ENCODE peak calls at places on chromosomes 3 and 15, in seven cellular contexts. G, S, B, L, Z, U and I are unnamed samples.

GRCh38 chr15:98671060-98672008 is 23.0 kb downstream of the IGF1R start:
- DNase-seq in L (no peak), Z (no peak), G (no peak), U (no peak), S (no peak), B (peak; percentile 95), I (no peak)

GRCh38 chr3:145219355-145220196 is 941.4 kb downstream of the PLOD2 start:
- DNase-seq in Z (no peak), L (no peak), B (no peak), G (peak; percentile 12), U (no peak), S (no peak), I (no peak)

GRCh38 chr3:186826978-186827857 is 15.3 kb upstream of the ADIPOQ start:
- DNase-seq in L (peak; percentile 84), S (peak; percentile 80), Z (peak; percentile 86), G (peak; percentile 72), B (peak; percentile 60), U (peak; percentile 83), I (peak; percentile 80)

GRCh38 chr3:137050281-137050680 is 92.5 kb downstream of the IL20RB start:
- DNase-seq in G (no peak), S (no peak), B (no peak), L (no peak), U (no peak), Z (no peak), I (no peak)

GRCh38 chr3:3127432-3128010 is 781 bp downstream of the TRNT1 start:
- DNase-seq in L (no peak), S (no peak), U (no peak), B (peak; percentile 20), G (peak; percentile 19), Z (no peak), I (no peak)

GRCh38 chr3:12579919-12580318 is 23.0 kb downstream of the MKRN2 start:
- DNase-seq in B (no peak), L (no peak), Z (no peak), U (no peak), G (no peak), S (no peak), I (no peak)

GRCh38 chr3:139774570-139775302 is 97.0 kb upstream of the NMNAT3 start:
- DNase-seq in S (no peak), G (no peak), Z (peak; percentile 37), B (no peak), L (no peak), U (no peak), I (no peak)

GRCh38 chr3:104832530-104832929 is 534.2 kb upstream of the ALCAM start:
- DNase-seq in L (no peak), G (no peak), S (no peak), B (no peak), U (no peak), Z (no peak), I (no peak)

GRCh38 chr3:171095063-171095462 is 68.5 kb upstream of the SLC2A2 start:
- DNase-seq in B (no peak), Z (no peak), U (no peak), S (no peak), L (no peak), G (no peak), I (no peak)

GRCh38 chr15:90881181-90881977 is 2.9 kb upstream of the FES start:
- DNase-seq in B (no peak), S (no peak), G (no peak), Z (no peak), L (no peak), U (no peak), I (peak; percentile 75)

GRCh38 chr3:27290760-27291159 is 78.4 kb downstream of the NEK10 start:
- DNase-seq in S (no peak), U (no peak), G (no peak), L (no peak), Z (no peak), B (no peak), I (no peak)

GRCh38 chr3:196397941-196398340 is 34.3 kb downstream of the UBXN7 start:
- DNase-seq in G (no peak), B (no peak), Z (no peak), U (no peak), S (no peak), L (no peak), I (no peak)

GRCh38 chr15:53903129-53903528 is 75.1 kb upstream of the UNC13C start:
- DNase-seq in U (no peak), B (no peak), Z (no peak), G (no peak), S (no peak), L (no peak), I (no peak)

GRCh38 chr15:48781481-48782081 is 29.3 kb downstream of the CEP152 start:
- DNase-seq in U (no peak), S (no peak), L (no peak), Z (no peak), B (no peak), G (no peak), I (no peak)

GRCh38 chr15:34155859-34156258 is 54.0 kb downstream of the PGBD4 start:
- DNase-seq in L (no peak), G (no peak), Z (no peak), B (no peak), S (no peak), U (no peak), I (no peak)

GRCh38 chr15:34154725-34155204 is 52.9 kb downstream of the PGBD4 start:
- DNase-seq in B (no peak), Z (no peak), U (no peak), L (no peak), G (peak; percentile 87), S (no peak), I (no peak)

GRCh38 chr15:34161329-34161953 is 48.5 kb downstream of the KATNBL1 start:
- DNase-seq in U (no peak), B (no peak), Z (no peak), S (no peak), L (no peak), G (peak; percentile 59), I (no peak)

GRCh38 chr15:34158355-34158754 is 51.5 kb downstream of the KATNBL1 start:
- DNase-seq in G (no peak), L (no peak), Z (no peak), B (peak; percentile 63), S (no peak), U (no peak), I (no peak)

DNA sequence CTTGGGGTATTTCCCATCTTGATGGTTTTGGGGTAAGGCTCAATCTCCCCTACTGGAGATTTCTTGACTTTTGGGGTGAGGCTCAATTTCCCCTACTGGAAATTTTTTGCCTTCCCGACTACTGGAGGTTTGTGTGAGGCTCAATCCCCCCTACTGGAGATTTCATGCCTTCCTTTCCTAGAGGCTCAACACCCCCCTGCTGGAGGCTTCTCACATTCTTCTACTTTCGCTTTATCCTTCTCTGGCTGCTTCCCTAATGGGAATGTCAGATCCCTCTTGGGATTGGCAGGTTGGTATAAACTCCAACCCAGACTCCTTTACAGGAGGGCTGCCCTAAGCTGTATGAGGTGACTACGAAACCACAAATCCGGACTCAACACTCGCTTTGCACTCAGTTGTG is 49.2 kb downstream of the KATNBL1 start:
- DNase-seq in S (no peak), L (no peak), U (no peak), Z (no peak), G (no peak), B (peak; percentile 3), I (no peak)
- TF ChIP-seq CTCF in S (no peak), L (no peak), U (no peak), Z (no peak), G (no peak), B (no peak), I (no peak)

GRCh38 chr15:65089206-65089824 is 12.8 kb downstream of the KBTBD13 start:
- DNase-seq in Z (peak; percentile 85), L (peak; percentile 71), U (no peak), S (no peak), G (no peak), B (peak; percentile 56), I (peak; percentile 76)
- H3K27ac ChIP-seq in Z (no peak overlapping the region), L (peak overlapping the region; percentile 93), U (peak overlapping the region; percentile 86), S (no peak overlapping the region), G (no peak overlapping the region), B (peak overlapping the region; percentile 45), I (peak overlapping the region; percentile 87)

DNA sequence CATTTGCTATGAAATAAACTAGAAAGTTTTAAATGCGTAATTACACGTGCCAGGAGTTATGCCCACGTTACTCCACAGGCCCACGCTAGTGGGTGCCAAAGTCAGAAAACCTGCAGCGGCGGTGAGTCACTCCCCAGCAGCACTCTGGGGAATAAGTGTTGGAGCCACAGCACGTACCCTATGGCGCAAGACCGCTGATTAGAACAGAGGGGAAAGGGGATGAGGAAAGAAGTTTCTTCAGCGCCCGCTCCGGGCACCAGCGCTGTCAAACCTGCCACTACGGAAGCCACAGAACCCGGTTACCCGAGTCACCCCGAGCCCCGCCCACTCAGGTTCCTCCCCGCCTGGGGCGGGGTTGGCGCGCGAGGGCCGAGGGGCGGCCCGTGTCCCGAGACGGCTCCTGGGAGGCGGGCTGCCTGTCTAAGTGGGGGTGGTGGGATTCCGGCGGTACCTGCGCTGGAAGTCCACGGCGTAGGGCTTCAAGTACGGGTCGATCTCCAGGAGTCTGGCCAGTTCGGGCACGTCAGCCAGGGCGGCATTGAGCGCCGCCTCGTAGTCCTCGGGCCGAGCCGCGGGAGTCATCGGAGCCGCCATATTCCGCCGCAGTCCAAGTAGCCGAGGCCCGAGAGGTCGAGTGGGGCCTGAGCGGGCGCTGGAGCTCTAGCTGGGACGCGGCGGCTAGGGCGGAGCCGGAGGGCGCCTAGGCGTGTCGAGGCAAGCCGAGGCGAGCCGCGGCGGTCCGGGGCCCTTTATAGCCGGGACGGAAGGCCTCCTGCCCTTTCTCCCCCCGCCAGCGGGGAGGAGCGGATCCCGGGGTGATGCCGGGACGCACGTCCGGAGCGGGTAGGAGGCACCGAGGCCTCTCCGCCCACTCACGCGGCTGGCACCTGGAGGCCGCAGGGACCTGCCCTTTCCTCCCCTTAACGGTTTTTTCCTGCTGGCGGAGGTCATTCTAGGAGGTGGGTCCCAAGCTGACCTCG is at the start of gene GBE1:
- DNase-seq in S (peak; percentile 97), L (peak; percentile 96), G (peak; percentile 94), U (peak; percentile 93), Z (peak; percentile 91), B (peak; percentile 87), I (peak; percentile 97)
- TF ChIP-seq EP300 in S (no peak), L (no peak), G (no peak), U (no peak), Z (peak; percentile 62), B (peak; percentile 63), I (peak; percentile 20)

DNA sequence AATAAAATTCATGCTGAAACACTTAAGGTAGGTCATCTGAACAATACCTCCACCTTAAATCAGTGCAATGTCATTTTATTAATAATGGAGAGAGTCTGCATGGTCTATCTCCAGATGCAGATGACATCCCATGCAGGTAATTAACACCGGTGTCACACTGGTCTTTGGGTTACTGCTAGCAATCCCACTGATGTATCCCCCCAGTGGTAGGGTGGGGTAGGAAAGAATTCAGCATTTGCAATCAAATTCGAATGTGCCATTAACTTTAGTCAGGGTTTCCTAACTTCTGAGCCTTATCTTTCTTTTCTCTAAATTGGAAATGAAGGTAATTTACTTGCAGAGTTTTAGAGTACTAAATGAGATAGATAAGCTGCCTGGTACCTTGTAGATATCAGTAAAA is 44.4 kb downstream of the KIF15 start:
- DNase-seq in G (no peak), S (no peak), Z (no peak), U (no peak), B (no peak), L (no peak), I (no peak)
- TF ChIP-seq CTCF in G (no peak), S (no peak), Z (no peak), U (no peak), B (no peak), L (no peak), I (no peak)